ENCODE peak calls at places on chromosome 3, in eight cellular contexts. T, C, V, Q, X, U, H and W are unnamed samples.

GRCh38 chr3:143901105-143901504 is 52.8 kb upstream of the SLC9A9 start:
- DNase-seq in T (peak), C (peak), V (no peak), Q (no peak), X (no peak), U (no peak), H (no peak), W (no peak)

GRCh38 chr3:2250783-2251182 is 152.1 kb downstream of the CNTN4 start:
- DNase-seq in T (no peak), C (no peak), V (no peak), Q (no peak), X (no peak), U (no peak), H (no peak), W (no peak)

GRCh38 chr3:195185574-195185973 is 85.4 kb downstream of the XXYLT1 start:
- DNase-seq in T (no peak), C (no peak), V (no peak), Q (no peak), X (peak), U (no peak), H (peak), W (no peak)

GRCh38 chr3:188712257-188712924 is 459.4 kb upstream of the TPRG1 start:
- DNase-seq in T (peak), C (peak), V (no peak), Q (no peak), X (no peak), U (no peak), H (no peak), W (no peak)

GRCh38 chr3:115615001-115615447 is 8.3 kb upstream of the GAP43 start:
- DNase-seq in T (peak), C (no peak), V (no peak), Q (no peak), X (no peak), U (no peak), H (no peak), W (peak)

GRCh38 chr3:9064853-9065252 is 101.6 kb upstream of the RAD18 start:
- DNase-seq in T (no peak), C (no peak), V (no peak), Q (no peak), X (no peak), U (peak), H (no peak), W (no peak)

GRCh38 chr3:112642912-112643506 is 2.1 kb upstream of the CCDC80 start:
- DNase-seq in T (peak), C (peak), V (peak), Q (peak), X (peak), U (peak), H (peak), W (no peak)

GRCh38 chr3:53174346-53175250 is 13.6 kb downstream of the PRKCD start:
- DNase-seq in T (no peak), C (no peak), V (no peak), Q (no peak), X (no peak), U (no peak), H (peak), W (no peak)

GRCh38 chr3:12489832-12490231 is 5.6 kb downstream of the TSEN2 start:
- DNase-seq in T (no peak), C (no peak), V (no peak), Q (no peak), X (no peak), U (no peak), H (no peak), W (no peak)

GRCh38 chr3:118960876-118961275 is 73.8 kb downstream of the IGSF11 start:
- DNase-seq in T (no peak), C (no peak), V (no peak), Q (no peak), X (no peak), U (no peak), H (no peak), W (no peak)

GRCh38 chr3:103712320-103713008 is 1277.6 kb downstream of the ZPLD1 start:
- DNase-seq in T (peak), C (no peak), V (no peak), Q (no peak), X (no peak), U (no peak), H (peak), W (peak)

GRCh38 chr3:180827171-180827570 is 85.3 kb upstream of the FXR1 start:
- DNase-seq in T (no peak), C (no peak), V (no peak), Q (no peak), X (no peak), U (no peak), H (no peak), W (no peak)

GRCh38 chr3:44065311-44065710 is 176.4 kb upstream of the TOPAZ1 start:
- DNase-seq in T (no peak), C (no peak), V (no peak), Q (no peak), X (no peak), U (no peak), H (no peak), W (peak)

GRCh38 chr3:23760871-23761373 is 44.8 kb upstream of the UBE2E1 start:
- DNase-seq in T (no peak), C (no peak), V (no peak), Q (no peak), X (no peak), U (no peak), H (no peak), W (no peak)

GRCh38 chr3:55330355-55330754 is 156.8 kb downstream of the WNT5A start:
- DNase-seq in T (peak), C (peak), V (no peak), Q (no peak), X (peak), U (no peak), H (no peak), W (peak)

GRCh38 chr3:186283096-186283495 is 78.9 kb downstream of the DGKG start:
- DNase-seq in T (peak), C (no peak), V (no peak), Q (no peak), X (no peak), U (no peak), H (no peak), W (no peak)

GRCh38 chr3:124557433-124558232 is 172.6 kb upstream of the UMPS start:
- DNase-seq in T (peak), C (no peak), V (no peak), Q (no peak), X (peak), U (no peak), H (no peak), W (no peak)

GRCh38 chr3:118827446-118827845 is 207.2 kb downstream of the IGSF11 start:
- DNase-seq in T (no peak), C (no peak), V (no peak), Q (no peak), X (no peak), U (no peak), H (no peak), W (no peak)

GRCh38 chr3:139521144-139521543 is 18.4 kb downstream of the RBP1 start:
- DNase-seq in T (no peak), C (no peak), V (no peak), Q (no peak), X (no peak), U (no peak), H (no peak), W (no peak)

GRCh38 chr3:56291953-56292352 is 176.3 kb downstream of the ERC2 start:
- DNase-seq in T (no peak), C (no peak), V (no peak), Q (no peak), X (no peak), U (no peak), H (no peak), W (peak)

GRCh38 chr3:48765376-48765775 is 48.4 kb upstream of the IP6K2 start:
- DNase-seq in T (no peak), C (no peak), V (no peak), Q (no peak), X (no peak), U (no peak), H (no peak), W (no peak)

GRCh38 chr3:152073267-152073666 is 195.5 kb upstream of the MBNL1 start:
- DNase-seq in T (peak), C (no peak), V (no peak), Q (no peak), X (no peak), U (no peak), H (no peak), W (no peak)

GRCh38 chr3:25354071-25354470 is 74.0 kb upstream of the RARB start:
- DNase-seq in T (peak), C (peak), V (no peak), Q (no peak), X (no peak), U (no peak), H (no peak), W (no peak)

GRCh38 chr3:17639765-17640164 is 102.7 kb downstream of the TBC1D5 start:
- DNase-seq in T (peak), C (peak), V (no peak), Q (no peak), X (peak), U (no peak), H (no peak), W (no peak)

GRCh38 chr3:184361932-184362667 is 590 bp downstream of the POLR2H start:
- DNase-seq in T (peak), C (no peak), V (peak), Q (no peak), X (no peak), U (peak), H (peak), W (peak)

GRCh38 chr3:46369675-46370132 is 1.0 kb upstream of the CCR5 start:
- DNase-seq in T (no peak), C (no peak), V (no peak), Q (no peak), X (no peak), U (no peak), H (no peak), W (no peak)

GRCh38 chr3:4113811-4114522 is 189.2 kb upstream of the SETMAR start:
- DNase-seq in T (no peak), C (no peak), V (no peak), Q (no peak), X (no peak), U (no peak), H (no peak), W (no peak)

GRCh38 chr3:116247510-116248077 is 197.7 kb downstream of the LSAMP start:
- DNase-seq in T (no peak), C (no peak), V (no peak), Q (no peak), X (no peak), U (no peak), H (no peak), W (no peak)

GRCh38 chr3:134796313-134797079 is 1.4 kb downstream of the EPHB1 start:
- DNase-seq in T (no peak), C (no peak), V (no peak), Q (no peak), X (no peak), U (no peak), H (no peak), W (no peak)

GRCh38 chr3:68089572-68089991 is 435.2 kb upstream of the SUCLG2 start:
- DNase-seq in T (no peak), C (no peak), V (no peak), Q (no peak), X (no peak), U (no peak), H (no peak), W (peak)

GRCh38 chr3:105634719-105635118 is 234.1 kb downstream of the CBLB start:
- DNase-seq in T (no peak), C (no peak), V (no peak), Q (no peak), X (no peak), U (no peak), H (no peak), W (no peak)

GRCh38 chr3:126983653-126984390 is 907 bp downstream of the PLXNA1 start:
- DNase-seq in T (no peak), C (no peak), V (no peak), Q (peak), X (no peak), U (no peak), H (no peak), W (no peak)

GRCh38 chr3:126984391-126985142 is 1.7 kb downstream of the PLXNA1 start:
- DNase-seq in T (no peak), C (no peak), V (no peak), Q (no peak), X (no peak), U (no peak), H (no peak), W (no peak)

GRCh38 chr3:126982522-126983175 is at the start of gene PLXNA1:
- DNase-seq in T (peak), C (peak), V (peak), Q (peak), X (peak), U (peak), H (peak), W (no peak)

GRCh38 chr3:126982125-126982521 is 792 bp upstream of the PLXNA1 start:
- DNase-seq in T (no peak), C (no peak), V (no peak), Q (peak), X (no peak), U (no peak), H (peak), W (no peak)

GRCh38 chr3:126983276-126983652 is 349 bp downstream of the PLXNA1 start:
- DNase-seq in T (no peak), C (no peak), V (no peak), Q (no peak), X (no peak), U (no peak), H (peak), W (no peak)
- H3K4me3 ChIP-seq in T (peak), C (peak), V (peak), Q (peak), X (peak), U (peak), H (peak), W (peak)

GRCh38 chr3:155184027-155184426 is 103.9 kb downstream of the MME start:
- DNase-seq in T (no peak), C (no peak), V (no peak), Q (no peak), X (no peak), U (no peak), H (peak), W (no peak)
- H3K4me3 ChIP-seq in T (no peak), C (no peak), V (no peak), Q (no peak), X (no peak), U (no peak), H (no peak), W (no peak)

GRCh38 chr3:72101538-72101937 is 316.6 kb upstream of the PROK2 start:
- DNase-seq in T (no peak), C (no peak), V (no peak), Q (no peak), X (no peak), U (no peak), H (no peak), W (no peak)

GRCh38 chr3:72100062-72100511 is 315.1 kb upstream of the PROK2 start:
- DNase-seq in T (no peak), C (no peak), V (peak), Q (no peak), X (peak), U (no peak), H (no peak), W (no peak)

GRCh38 chr3:72102057-72102711 is 317.2 kb upstream of the PROK2 start:
- DNase-seq in T (no peak), C (no peak), V (no peak), Q (no peak), X (no peak), U (no peak), H (no peak), W (no peak)

GRCh38 chr3:72099331-72100061 is 314.5 kb upstream of the PROK2 start:
- DNase-seq in T (no peak), C (no peak), V (no peak), Q (no peak), X (no peak), U (no peak), H (no peak), W (no peak)

DNA sequence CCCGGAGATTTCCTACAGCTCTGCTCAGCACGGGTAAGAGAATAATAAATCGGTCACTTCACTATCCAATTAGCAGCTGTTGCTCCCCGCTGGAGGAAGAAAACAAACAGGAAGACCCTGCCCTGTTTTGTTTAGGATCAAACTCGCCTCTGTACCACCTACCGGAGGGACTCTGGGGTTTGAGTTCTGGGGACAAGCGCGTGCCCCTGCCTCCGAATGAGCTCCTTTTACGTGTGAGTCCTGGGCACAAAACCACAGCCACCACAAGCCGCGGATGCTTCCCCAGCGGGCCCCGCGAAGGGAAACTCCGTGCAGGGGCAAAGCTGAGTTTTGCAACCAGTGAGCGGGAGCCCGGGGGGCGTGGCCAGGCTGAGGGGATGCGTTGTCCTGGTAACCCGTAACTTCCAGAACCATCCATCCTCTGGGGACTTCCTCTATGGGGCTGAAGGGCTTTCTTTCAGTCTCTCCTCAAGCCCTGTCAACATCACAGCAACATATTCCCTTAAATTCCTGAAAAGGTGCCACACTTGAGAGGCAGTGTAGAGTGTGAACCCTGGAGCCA is 315.8 kb upstream of the PROK2 start:
- DNase-seq in T (peak), C (peak), V (peak), Q (peak), X (peak), U (peak), H (peak), W (no peak)
- H3K4me3 ChIP-seq in T (peak), C (peak), V (peak), Q (peak), X (peak), U (peak), H (peak), W (peak)

GRCh38 chr3:61564405-61565059 is 3.2 kb downstream of the PTPRG start:
- DNase-seq in T (peak), C (no peak), V (peak), Q (peak), X (peak), U (peak), H (no peak), W (no peak)

GRCh38 chr3:61562810-61563613 is 1.6 kb downstream of the PTPRG start:
- DNase-seq in T (no peak), C (no peak), V (peak), Q (peak), X (peak), U (peak), H (peak), W (no peak)

GRCh38 chr3:61563614-61564404 is 2.4 kb downstream of the PTPRG start:
- DNase-seq in T (no peak), C (no peak), V (peak), Q (peak), X (no peak), U (no peak), H (no peak), W (no peak)

GRCh38 chr3:61568127-61568526 is 6.8 kb downstream of the PTPRG start:
- DNase-seq in T (no peak), C (no peak), V (no peak), Q (no peak), X (no peak), U (no peak), H (no peak), W (no peak)

DNA sequence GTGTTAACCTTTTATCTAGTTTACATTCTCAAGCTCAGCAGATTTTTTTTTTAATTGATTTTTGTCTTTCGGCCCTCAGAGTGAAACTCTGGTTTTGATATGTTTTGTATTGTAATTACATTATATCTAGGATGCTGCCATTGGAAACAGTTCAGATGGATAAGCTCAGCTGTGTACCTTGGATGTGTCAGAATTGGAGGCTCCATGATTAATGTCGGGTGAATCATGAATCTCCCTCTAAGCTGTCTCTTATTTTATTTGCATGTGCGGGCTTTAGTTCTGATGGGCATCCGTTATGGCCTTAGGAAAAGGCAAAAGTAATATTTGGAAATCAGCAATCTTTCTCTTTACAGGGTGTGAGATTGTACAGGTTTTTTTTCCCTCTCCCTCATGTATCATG is 4.2 kb downstream of the PTPRG start:
- DNase-seq in T (no peak), C (no peak), V (no peak), Q (no peak), X (no peak), U (no peak), H (no peak), W (no peak)
- H3K4me3 ChIP-seq in T (no peak), C (no peak), V (no peak), Q (no peak), X (no peak), U (peak), H (no peak), W (no peak)

GRCh38 chr3:66473181-66473580 is 27.6 kb downstream of the LRIG1 start:
- DNase-seq in T (no peak), C (no peak), V (no peak), Q (no peak), X (no peak), U (no peak), H (no peak), W (no peak)
- H3K4me3 ChIP-seq in T (no peak), C (no peak), V (peak), Q (no peak), X (no peak), U (peak), H (no peak), W (no peak)

DNA sequence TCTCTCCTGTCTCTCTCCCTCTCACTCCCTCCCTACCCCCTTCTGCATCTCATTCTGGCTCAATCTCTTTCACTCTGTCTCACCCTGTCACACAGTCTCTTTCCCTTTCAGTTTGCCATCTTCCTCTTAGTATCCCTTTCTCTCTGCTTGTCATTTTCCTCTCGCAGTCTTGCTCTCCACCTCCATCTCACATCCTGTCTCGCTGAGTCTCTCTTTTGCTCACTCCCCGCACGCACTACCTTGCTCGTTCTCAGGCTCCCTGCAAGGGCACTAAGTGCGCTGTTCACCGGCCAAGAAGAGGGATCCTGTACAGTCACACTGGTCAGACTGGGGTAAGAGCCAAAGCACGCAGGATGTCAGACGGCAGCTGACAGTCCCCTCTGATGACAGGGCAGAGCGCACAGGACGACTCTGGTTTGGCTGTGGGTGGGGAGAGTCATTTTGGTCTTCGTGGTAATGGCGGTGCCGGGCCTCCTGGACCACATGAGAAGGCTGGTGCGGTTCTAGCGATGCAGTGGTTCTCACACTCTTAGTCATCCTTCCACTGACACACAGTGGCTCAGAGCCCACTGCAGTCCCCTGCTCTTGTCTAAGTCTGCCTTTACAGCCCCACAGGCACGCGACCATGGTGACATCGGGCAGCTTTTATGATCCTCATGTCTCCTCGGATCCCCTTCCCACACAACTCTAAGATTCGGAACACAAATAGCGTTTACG is 356.8 kb downstream of the FOXP1 start:
- DNase-seq in T (peak), C (no peak), V (peak), Q (peak), X (no peak), U (peak), H (no peak), W (no peak)
- H3K4me3 ChIP-seq in T (peak), C (no peak), V (no peak), Q (no peak), X (no peak), U (peak), H (no peak), W (no peak)

GRCh38 chr3:120894285-120894684 is 13.7 kb upstream of the STXBP5L start:
- DNase-seq in T (no peak), C (peak), V (no peak), Q (peak), X (peak), U (no peak), H (no peak), W (no peak)
- H3K4me3 ChIP-seq in T (no peak), C (no peak), V (no peak), Q (no peak), X (no peak), U (no peak), H (no peak), W (no peak)